ENCODE peak calls at places on chromosomes 11 and 22, in four cellular contexts. One of them, this sample, is unnamed.

GRCh38 chr11:115980336-115980735 is 476.1 kb upstream of the CADM1 start:
- DNase-seq in PC-3: no peak
- DNase-seq in foreskin fibroblast: no peak
- DNase-seq in stimulated activated CD4-positive, alpha-beta T cell treated with anti-CD3 and anti-CD28 coated beads, Interleukin-1b, Interleukin-23, amount 100 ng/mL, for 24 hours: no peak
- DNase-seq in this sample: no peak

GRCh38 chr22:19524170-19525115 is at the start of gene CLDN5:
- DNase-seq in PC-3: no peak
- DNase-seq in foreskin fibroblast: peak
- DNase-seq in stimulated activated CD4-positive, alpha-beta T cell treated with anti-CD3 and anti-CD28 coated beads, Interleukin-1b, Interleukin-23, amount 100 ng/mL, for 24 hours: no peak
- DNase-seq in this sample: no peak

GRCh38 chr11:74434528-74434927 is 32.8 kb downstream of the KCNE3 start:
- DNase-seq in PC-3: no peak
- DNase-seq in foreskin fibroblast: peak
- DNase-seq in stimulated activated CD4-positive, alpha-beta T cell treated with anti-CD3 and anti-CD28 coated beads, Interleukin-1b, Interleukin-23, amount 100 ng/mL, for 24 hours: no peak
- DNase-seq in this sample: no peak

GRCh38 chr11:36452231-36452630 is 57.8 kb downstream of the TRAF6 start:
- DNase-seq in PC-3: no peak
- DNase-seq in foreskin fibroblast: peak
- DNase-seq in stimulated activated CD4-positive, alpha-beta T cell treated with anti-CD3 and anti-CD28 coated beads, Interleukin-1b, Interleukin-23, amount 100 ng/mL, for 24 hours: no peak
- DNase-seq in this sample: no peak

GRCh38 chr11:87666730-87667129 is 508.5 kb downstream of the RAB38 start:
- DNase-seq in PC-3: no peak
- DNase-seq in foreskin fibroblast: no peak
- DNase-seq in stimulated activated CD4-positive, alpha-beta T cell treated with anti-CD3 and anti-CD28 coated beads, Interleukin-1b, Interleukin-23, amount 100 ng/mL, for 24 hours: no peak
- DNase-seq in this sample: no peak

GRCh38 chr11:70729949-70730348 is 331.6 kb downstream of the CTTN start:
- DNase-seq in PC-3: no peak
- DNase-seq in foreskin fibroblast: no peak
- DNase-seq in stimulated activated CD4-positive, alpha-beta T cell treated with anti-CD3 and anti-CD28 coated beads, Interleukin-1b, Interleukin-23, amount 100 ng/mL, for 24 hours: no peak
- DNase-seq in this sample: no peak

GRCh38 chr11:2649400-2649799 is 50.4 kb downstream of the KCNQ1OT1 start:
- DNase-seq in PC-3: no peak
- DNase-seq in foreskin fibroblast: no peak
- DNase-seq in stimulated activated CD4-positive, alpha-beta T cell treated with anti-CD3 and anti-CD28 coated beads, Interleukin-1b, Interleukin-23, amount 100 ng/mL, for 24 hours: no peak
- DNase-seq in this sample: no peak

GRCh38 chr11:102431404-102431803 is 21.2 kb downstream of the TMEM123 start:
- DNase-seq in PC-3: no peak
- DNase-seq in foreskin fibroblast: no peak
- DNase-seq in stimulated activated CD4-positive, alpha-beta T cell treated with anti-CD3 and anti-CD28 coated beads, Interleukin-1b, Interleukin-23, amount 100 ng/mL, for 24 hours: no peak
- DNase-seq in this sample: no peak

GRCh38 chr22:21009638-21010425 is 5.1 kb upstream of the P2RX6 start:
- DNase-seq in PC-3: peak
- DNase-seq in foreskin fibroblast: peak
- DNase-seq in stimulated activated CD4-positive, alpha-beta T cell treated with anti-CD3 and anti-CD28 coated beads, Interleukin-1b, Interleukin-23, amount 100 ng/mL, for 24 hours: no peak
- DNase-seq in this sample: no peak

This sample was measured in D721Med.